ENCODE peak calls at places on chromosomes 6 and 20, in eight cellular contexts. B, L, C, Q, W, S, R and X are unnamed samples.
A peak's percentile ranks its signal among the peaks of the same experiment; 100 is the strongest.

GRCh38 chr6:33168624-33169023 is 23.6 kb downstream of the COL11A2 start:
- DNase-seq in S (no peak), Q (no peak), B (no peak), R (no peak), L (no peak), W (no peak), C (no peak), X (no peak)

GRCh38 chr6:165817148-165817547 is 154.1 kb upstream of the PDE10A start:
- DNase-seq in Q (no peak), C (no peak), L (no peak), W (no peak), S (no peak), B (no peak), R (no peak), X (no peak)

GRCh38 chr6:161225677-161226004 is 48.2 kb downstream of the AGPAT4 start:
- DNase-seq in Q (no peak), C (no peak), S (no peak), B (peak; percentile 31), L (no peak), R (no peak), W (no peak), X (no peak)

GRCh38 chr6:82143041-82143481 is 104.5 kb downstream of the IBTK start:
- DNase-seq in S (no peak), C (no peak), Q (no peak), L (peak; percentile 22), W (no peak), R (no peak), B (peak; percentile 12), X (no peak)

GRCh38 chr20:57598060-57598459 is 22.2 kb downstream of the ZBP1 start:
- DNase-seq in L (no peak), W (no peak), C (no peak), Q (no peak), B (no peak), S (no peak), R (no peak), X (no peak)

GRCh38 chr20:57809661-57810172 is 99.9 kb upstream of the PMEPA1 start:
- DNase-seq in Q (no peak), R (peak; percentile 17), S (no peak), W (no peak), B (no peak), C (peak; percentile 31), L (no peak), X (no peak)

GRCh38 chr6:162684033-162684432 is 43.5 kb downstream of the PRKN start:
- DNase-seq in S (no peak), C (no peak), B (no peak), L (no peak), Q (no peak), W (no peak), R (no peak), X (no peak)

GRCh38 chr6:1227935-1228753 is 83.8 kb upstream of the FOXQ1 start:
- DNase-seq in C (no peak), S (no peak), Q (no peak), B (no peak), W (no peak), R (peak; percentile 56), L (no peak), X (no peak)

GRCh38 chr20:38915355-38915754 is 10.9 kb upstream of the FAM83D start:
- DNase-seq in W (no peak), R (no peak), B (no peak), Q (no peak), L (no peak), C (no peak), S (no peak), X (no peak)

GRCh38 chr6:90388395-90388794 is 91.8 kb upstream of the BACH2 start:
- DNase-seq in W (no peak), L (no peak), Q (no peak), B (no peak), R (no peak), S (no peak), C (no peak), X (no peak)

GRCh38 chr6:11806561-11807317 is 28.1 kb upstream of the ADTRP start:
- DNase-seq in R (no peak), W (no peak), L (no peak), B (no peak), S (no peak), C (no peak), Q (no peak), X (no peak)

GRCh38 chr20:48189177-48189576 is 403.9 kb upstream of the SULF2 start:
- DNase-seq in R (no peak), W (no peak), S (no peak), L (no peak), C (peak; percentile 25), B (peak; percentile 47), Q (peak; percentile 34), X (peak; percentile 37)

GRCh38 chr20:6599876-6600275 is 167.6 kb upstream of the BMP2 start:
- DNase-seq in W (no peak), C (no peak), L (peak; percentile 37), S (no peak), B (peak; percentile 44), Q (no peak), R (no peak), X (no peak)

GRCh38 chr6:7052441-7052936 is 55.3 kb upstream of the RREB1 start:
- DNase-seq in S (no peak), B (peak; percentile 79), W (no peak), Q (peak; percentile 57), R (peak; percentile 41), L (peak; percentile 60), C (no peak), X (peak; percentile 47)

GRCh38 chr20:53322651-53323050 is 271.0 kb downstream of the ZNF217 start:
- DNase-seq in C (no peak), W (no peak), B (peak; percentile 25), S (no peak), L (no peak), R (no peak), Q (no peak), X (no peak)

GRCh38 chr6:169171951-169172350 is 81.7 kb downstream of the THBS2 start:
- DNase-seq in B (peak; percentile 58), C (no peak), R (no peak), S (no peak), L (peak; percentile 96), W (no peak), Q (no peak), X (no peak)

GRCh38 chr20:50855498-50856474 is 60.9 kb downstream of the BCAS4 start:
- DNase-seq in L (no peak), C (peak; percentile 65), B (no peak), W (no peak), S (no peak), R (peak; percentile 73), Q (peak; percentile 42), X (no peak)
- TF ChIP-seq CTCF in L (no peak), C (no peak), B (no peak), W (no peak), S (no peak), R (no peak), Q (no peak), X (no peak)

GRCh38 chr6:15763827-15764226 is 101.0 kb upstream of the DTNBP1 start:
- DNase-seq in W (no peak), R (peak; percentile 86), Q (no peak), B (peak; percentile 9), L (peak; percentile 2), S (no peak), C (peak; percentile 59), X (no peak)

GRCh38 chr6:15761045-15761502 is 98.2 kb upstream of the DTNBP1 start:
- DNase-seq in B (no peak), R (no peak), C (no peak), Q (no peak), L (no peak), S (no peak), W (no peak), X (no peak)

GRCh38 chr6:15758631-15759215 is 95.9 kb upstream of the DTNBP1 start:
- DNase-seq in L (no peak), Q (no peak), W (no peak), S (no peak), R (no peak), C (no peak), B (no peak), X (no peak)

GRCh38 chr6:15763364-15763763 is 100.5 kb upstream of the DTNBP1 start:
- DNase-seq in C (no peak), W (no peak), S (no peak), L (no peak), Q (no peak), R (no peak), B (no peak), X (no peak)
- TF ChIP-seq CTCF in C (no peak), W (no peak), S (no peak), L (no peak), Q (no peak), R (no peak), B (no peak), X (no peak)

GRCh38 chr6:133957780-133958242 is 4.8 kb downstream of the TBPL1 start:
- DNase-seq in C (no peak), L (no peak), R (no peak), B (no peak), W (no peak), S (no peak), Q (no peak), X (no peak)
- TF ChIP-seq CTCF in C (no peak), L (no peak), R (no peak), B (no peak), W (no peak), S (no peak), Q (no peak), X (no peak)

GRCh38 chr20:35523298-35523888 is 6.1 kb downstream of the C20orf173 start:
- DNase-seq in B (no peak), L (peak; percentile 33), Q (peak; percentile 69), C (peak; percentile 23), R (no peak), W (no peak), S (no peak), X (peak; percentile 41)
- TF ChIP-seq CTCF in B (peak; percentile 43), L (peak; percentile 81), Q (peak; percentile 40), C (peak; percentile 23), R (no peak), W (peak; percentile 41), S (peak; percentile 22), X (peak; percentile 40)

GRCh38 chr20:36775196-36775595 is 1.6 kb upstream of the DSN1 start:
- DNase-seq in W (no peak), C (no peak), L (no peak), R (no peak), S (no peak), B (no peak), Q (no peak), X (no peak)

GRCh38 chr20:36773548-36774242 is at the start of gene DSN1:
- DNase-seq in B (peak; percentile 88), Q (peak; percentile 99), C (peak; percentile 98), S (peak; percentile 87), L (peak; percentile 98), W (peak; percentile 99), R (peak; percentile 98), X (peak; percentile 95)

GRCh38 chr20:36773123-36773547 is 428 bp downstream of the DSN1 start:
- DNase-seq in Q (no peak), B (no peak), W (no peak), L (no peak), S (no peak), R (no peak), C (no peak), X (no peak)

GRCh38 chr20:36768768-36769430 is 4.7 kb downstream of the DSN1 start:
- DNase-seq in L (peak; percentile 31), C (no peak), Q (no peak), B (no peak), S (no peak), W (no peak), R (no peak), X (no peak)

GRCh38 chr20:36770680-36771079 is 2.9 kb downstream of the DSN1 start:
- DNase-seq in Q (no peak), L (no peak), W (no peak), B (no peak), R (no peak), C (no peak), S (no peak), X (no peak)
- TF ChIP-seq CTCF in Q (no peak), L (no peak), W (no peak), B (no peak), R (no peak), C (no peak), S (no peak), X (no peak)